ENCODE peak calls at places on chromosomes 1 and 21, in nine cellular contexts. One of them, this sample, is unnamed.

GRCh38 chr1:108831225-108831624 is 25.7 kb downstream of the AKNAD1 start:
- DNase-seq in psoas muscle: no peak
- DNase-seq in CD8-positive, alpha-beta memory T cell: no peak
- DNase-seq in fibroblast of mammary gland: peak
- DNase-seq in left lung: no peak
- DNase-seq in A549: no peak
- DNase-seq in breast epithelium: no peak
- DNase-seq in mesenchymal stem cell: peak
- DNase-seq in body of pancreas: no peak
- DNase-seq in this sample: no peak

GRCh38 chr1:4624141-4624715 is 30.2 kb upstream of the AJAP1 start:
- DNase-seq in psoas muscle: no peak
- DNase-seq in CD8-positive, alpha-beta memory T cell: no peak
- DNase-seq in fibroblast of mammary gland: no peak
- DNase-seq in left lung: no peak
- DNase-seq in A549: no peak
- DNase-seq in breast epithelium: no peak
- DNase-seq in mesenchymal stem cell: no peak
- DNase-seq in body of pancreas: no peak
- DNase-seq in this sample: peak

GRCh38 chr21:25708467-25709065 is 26.1 kb downstream of the ATP5PF start:
- DNase-seq in psoas muscle: no peak
- DNase-seq in CD8-positive, alpha-beta memory T cell: peak
- DNase-seq in fibroblast of mammary gland: peak
- DNase-seq in left lung: no peak
- DNase-seq in A549: peak
- DNase-seq in breast epithelium: no peak
- DNase-seq in mesenchymal stem cell: peak
- DNase-seq in body of pancreas: peak
- DNase-seq in this sample: no peak

GRCh38 chr1:41983451-41983850 is 64.7 kb upstream of the HIVEP3 start:
- DNase-seq in psoas muscle: no peak
- DNase-seq in CD8-positive, alpha-beta memory T cell: no peak
- DNase-seq in fibroblast of mammary gland: no peak
- DNase-seq in left lung: no peak
- DNase-seq in A549: no peak
- DNase-seq in breast epithelium: no peak
- DNase-seq in mesenchymal stem cell: no peak
- DNase-seq in body of pancreas: no peak
- DNase-seq in this sample: no peak

GRCh38 chr1:7375329-7375728 is 395.8 kb upstream of the VAMP3 start:
- DNase-seq in psoas muscle: no peak
- DNase-seq in CD8-positive, alpha-beta memory T cell: no peak
- DNase-seq in fibroblast of mammary gland: no peak
- DNase-seq in left lung: no peak
- DNase-seq in A549: no peak
- DNase-seq in breast epithelium: no peak
- DNase-seq in mesenchymal stem cell: no peak
- DNase-seq in body of pancreas: no peak
- DNase-seq in this sample: no peak

GRCh38 chr1:15626269-15626668 is 9.0 kb downstream of the DDI2 start:
- DNase-seq in psoas muscle: no peak
- DNase-seq in CD8-positive, alpha-beta memory T cell: no peak
- DNase-seq in fibroblast of mammary gland: no peak
- DNase-seq in left lung: no peak
- DNase-seq in A549: no peak
- DNase-seq in breast epithelium: no peak
- DNase-seq in mesenchymal stem cell: no peak
- DNase-seq in body of pancreas: no peak
- DNase-seq in this sample: no peak

GRCh38 chr1:87408665-87409248 is 80.1 kb downstream of the LMO4 start:
- DNase-seq in psoas muscle: no peak
- DNase-seq in CD8-positive, alpha-beta memory T cell: no peak
- DNase-seq in fibroblast of mammary gland: no peak
- DNase-seq in left lung: no peak
- DNase-seq in A549: no peak
- DNase-seq in breast epithelium: no peak
- DNase-seq in mesenchymal stem cell: no peak
- DNase-seq in body of pancreas: no peak
- DNase-seq in this sample: no peak

GRCh38 chr21:29394051-29394450 is 95.3 kb downstream of the BACH1 start:
- DNase-seq in psoas muscle: no peak
- DNase-seq in CD8-positive, alpha-beta memory T cell: no peak
- DNase-seq in fibroblast of mammary gland: no peak
- DNase-seq in left lung: no peak
- DNase-seq in A549: no peak
- DNase-seq in breast epithelium: no peak
- DNase-seq in mesenchymal stem cell: no peak
- DNase-seq in body of pancreas: no peak
- DNase-seq in this sample: no peak

GRCh38 chr1:60583696-60584095 is 498.7 kb upstream of the NFIA start:
- DNase-seq in psoas muscle: no peak
- DNase-seq in CD8-positive, alpha-beta memory T cell: no peak
- DNase-seq in fibroblast of mammary gland: no peak
- DNase-seq in left lung: no peak
- DNase-seq in A549: no peak
- DNase-seq in breast epithelium: no peak
- DNase-seq in mesenchymal stem cell: no peak
- DNase-seq in body of pancreas: no peak
- DNase-seq in this sample: no peak

GRCh38 chr1:94362466-94363058 is 55.6 kb upstream of the ABCD3 start:
- DNase-seq in psoas muscle: no peak
- DNase-seq in CD8-positive, alpha-beta memory T cell: no peak
- DNase-seq in fibroblast of mammary gland: peak
- DNase-seq in left lung: no peak
- DNase-seq in A549: no peak
- DNase-seq in breast epithelium: no peak
- DNase-seq in mesenchymal stem cell: no peak
- DNase-seq in body of pancreas: no peak
- DNase-seq in this sample: no peak

GRCh38 chr1:160818207-160818935 is 22.4 kb downstream of the LY9 start:
- DNase-seq in psoas muscle: no peak
- DNase-seq in CD8-positive, alpha-beta memory T cell: no peak
- DNase-seq in fibroblast of mammary gland: no peak
- DNase-seq in left lung: no peak
- DNase-seq in A549: no peak
- DNase-seq in breast epithelium: no peak
- DNase-seq in mesenchymal stem cell: no peak
- DNase-seq in body of pancreas: no peak
- DNase-seq in this sample: no peak

GRCh38 chr1:234573711-234574299 is 36.2 kb downstream of the IRF2BP2 start:
- DNase-seq in psoas muscle: peak
- DNase-seq in CD8-positive, alpha-beta memory T cell: no peak
- DNase-seq in fibroblast of mammary gland: peak
- DNase-seq in left lung: no peak
- DNase-seq in A549: no peak
- DNase-seq in breast epithelium: no peak
- DNase-seq in mesenchymal stem cell: peak
- DNase-seq in body of pancreas: no peak
- DNase-seq in this sample: no peak

GRCh38 chr1:90729484-90730246 is 12.6 kb upstream of the BARHL2 start:
- DNase-seq in psoas muscle: no peak
- DNase-seq in CD8-positive, alpha-beta memory T cell: no peak
- DNase-seq in fibroblast of mammary gland: no peak
- DNase-seq in left lung: no peak
- DNase-seq in A549: no peak
- DNase-seq in breast epithelium: no peak
- DNase-seq in mesenchymal stem cell: no peak
- DNase-seq in body of pancreas: no peak
- DNase-seq in this sample: no peak
- H3K4me3 ChIP-seq in psoas muscle: peak
- H3K4me3 ChIP-seq in CD8-positive, alpha-beta memory T cell: no peak
- H3K4me3 ChIP-seq in fibroblast of mammary gland: no peak
- H3K4me3 ChIP-seq in left lung: no peak
- H3K4me3 ChIP-seq in A549: peak
- H3K4me3 ChIP-seq in breast epithelium: peak
- H3K4me3 ChIP-seq in mesenchymal stem cell: no peak
- H3K4me3 ChIP-seq in body of pancreas: no peak
- H3K4me3 ChIP-seq in this sample: no peak

GRCh38 chr1:207414606-207415108 is 39.5 kb upstream of the CR2 start:
- DNase-seq in psoas muscle: no peak
- DNase-seq in CD8-positive, alpha-beta memory T cell: no peak
- DNase-seq in fibroblast of mammary gland: no peak
- DNase-seq in left lung: no peak
- DNase-seq in A549: no peak
- DNase-seq in breast epithelium: no peak
- DNase-seq in mesenchymal stem cell: no peak
- DNase-seq in body of pancreas: no peak
- DNase-seq in this sample: no peak

GRCh38 chr1:207418336-207418735 is 35.8 kb upstream of the CR2 start:
- DNase-seq in psoas muscle: no peak
- DNase-seq in CD8-positive, alpha-beta memory T cell: no peak
- DNase-seq in fibroblast of mammary gland: no peak
- DNase-seq in left lung: no peak
- DNase-seq in A549: no peak
- DNase-seq in breast epithelium: no peak
- DNase-seq in mesenchymal stem cell: no peak
- DNase-seq in body of pancreas: no peak
- DNase-seq in this sample: no peak

GRCh38 chr1:207407655-207408256 is 46.4 kb upstream of the CR2 start:
- DNase-seq in psoas muscle: no peak
- DNase-seq in CD8-positive, alpha-beta memory T cell: no peak
- DNase-seq in fibroblast of mammary gland: peak
- DNase-seq in left lung: no peak
- DNase-seq in A549: no peak
- DNase-seq in breast epithelium: no peak
- DNase-seq in mesenchymal stem cell: no peak
- DNase-seq in body of pancreas: no peak
- DNase-seq in this sample: no peak

GRCh38 chr1:207412845-207413244 is 41.3 kb upstream of the CR2 start:
- DNase-seq in psoas muscle: no peak
- DNase-seq in CD8-positive, alpha-beta memory T cell: no peak
- DNase-seq in fibroblast of mammary gland: no peak
- DNase-seq in left lung: no peak
- DNase-seq in A549: no peak
- DNase-seq in breast epithelium: no peak
- DNase-seq in mesenchymal stem cell: no peak
- DNase-seq in body of pancreas: no peak
- DNase-seq in this sample: no peak
- H3K4me3 ChIP-seq in psoas muscle: no peak
- H3K4me3 ChIP-seq in CD8-positive, alpha-beta memory T cell: no peak
- H3K4me3 ChIP-seq in fibroblast of mammary gland: no peak
- H3K4me3 ChIP-seq in left lung: no peak
- H3K4me3 ChIP-seq in A549: no peak
- H3K4me3 ChIP-seq in breast epithelium: no peak
- H3K4me3 ChIP-seq in mesenchymal stem cell: no peak
- H3K4me3 ChIP-seq in body of pancreas: no peak
- H3K4me3 ChIP-seq in this sample: no peak

GRCh38 chr1:220224033-220224432 is 48.2 kb downstream of the RAB3GAP2 start:
- DNase-seq in psoas muscle: no peak
- DNase-seq in CD8-positive, alpha-beta memory T cell: no peak
- DNase-seq in fibroblast of mammary gland: no peak
- DNase-seq in left lung: no peak
- DNase-seq in A549: no peak
- DNase-seq in breast epithelium: no peak
- DNase-seq in mesenchymal stem cell: no peak
- DNase-seq in body of pancreas: no peak
- DNase-seq in this sample: no peak
- H3K4me3 ChIP-seq in psoas muscle: no peak
- H3K4me3 ChIP-seq in CD8-positive, alpha-beta memory T cell: no peak
- H3K4me3 ChIP-seq in fibroblast of mammary gland: no peak
- H3K4me3 ChIP-seq in left lung: no peak
- H3K4me3 ChIP-seq in A549: no peak
- H3K4me3 ChIP-seq in breast epithelium: no peak
- H3K4me3 ChIP-seq in mesenchymal stem cell: no peak
- H3K4me3 ChIP-seq in body of pancreas: no peak
- H3K4me3 ChIP-seq in this sample: no peak

DNA sequence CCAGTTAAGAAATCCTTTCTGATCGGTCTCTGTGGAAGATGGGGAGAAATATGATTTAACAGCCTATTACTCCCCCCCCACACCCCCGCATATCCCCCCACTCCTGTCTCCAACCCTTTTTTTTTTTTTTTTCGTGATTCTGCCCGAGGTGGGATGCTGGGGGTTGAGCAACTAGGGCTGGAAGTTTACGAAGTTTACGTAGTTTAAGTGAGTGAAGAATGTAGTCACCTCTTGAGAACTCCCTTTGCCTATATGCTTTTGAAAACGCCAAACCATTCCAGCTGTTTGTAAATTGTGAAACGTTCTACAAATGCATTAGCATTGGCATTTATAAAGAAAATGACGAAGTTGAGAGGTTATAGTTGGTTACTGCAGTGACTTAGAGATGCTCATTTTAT is 815 bp downstream of the NEXN start:
- DNase-seq in psoas muscle: no peak
- DNase-seq in CD8-positive, alpha-beta memory T cell: no peak
- DNase-seq in fibroblast of mammary gland: peak
- DNase-seq in left lung: no peak
- DNase-seq in A549: peak
- DNase-seq in breast epithelium: no peak
- DNase-seq in mesenchymal stem cell: peak
- DNase-seq in body of pancreas: no peak
- DNase-seq in this sample: no peak
- H3K4me3 ChIP-seq in psoas muscle: peak
- H3K4me3 ChIP-seq in CD8-positive, alpha-beta memory T cell: no peak
- H3K4me3 ChIP-seq in fibroblast of mammary gland: peak
- H3K4me3 ChIP-seq in left lung: peak
- H3K4me3 ChIP-seq in A549: peak
- H3K4me3 ChIP-seq in breast epithelium: peak
- H3K4me3 ChIP-seq in mesenchymal stem cell: peak
- H3K4me3 ChIP-seq in body of pancreas: peak
- H3K4me3 ChIP-seq in this sample: peak

GRCh38 chr1:155079487-155080249 is 1.0 kb downstream of the EFNA3 start:
- DNase-seq in psoas muscle: no peak
- DNase-seq in CD8-positive, alpha-beta memory T cell: no peak
- DNase-seq in fibroblast of mammary gland: no peak
- DNase-seq in left lung: no peak
- DNase-seq in A549: no peak
- DNase-seq in breast epithelium: no peak
- DNase-seq in mesenchymal stem cell: peak
- DNase-seq in body of pancreas: peak
- DNase-seq in this sample: no peak

GRCh38 chr1:155080250-155081228 is 1.9 kb downstream of the EFNA3 start:
- DNase-seq in psoas muscle: no peak
- DNase-seq in CD8-positive, alpha-beta memory T cell: peak
- DNase-seq in fibroblast of mammary gland: no peak
- DNase-seq in left lung: no peak
- DNase-seq in A549: no peak
- DNase-seq in breast epithelium: no peak
- DNase-seq in mesenchymal stem cell: peak
- DNase-seq in body of pancreas: peak
- DNase-seq in this sample: no peak

GRCh38 chr1:155078496-155079209 is at the start of gene EFNA3:
- DNase-seq in psoas muscle: peak
- DNase-seq in CD8-positive, alpha-beta memory T cell: peak
- DNase-seq in fibroblast of mammary gland: peak
- DNase-seq in left lung: peak
- DNase-seq in A549: peak
- DNase-seq in breast epithelium: no peak
- DNase-seq in mesenchymal stem cell: peak
- DNase-seq in body of pancreas: peak
- DNase-seq in this sample: peak

GRCh38 chr1:155077758-155078495 is 710 bp upstream of the EFNA3 start:
- DNase-seq in psoas muscle: no peak
- DNase-seq in CD8-positive, alpha-beta memory T cell: no peak
- DNase-seq in fibroblast of mammary gland: peak
- DNase-seq in left lung: no peak
- DNase-seq in A549: no peak
- DNase-seq in breast epithelium: no peak
- DNase-seq in mesenchymal stem cell: no peak
- DNase-seq in body of pancreas: no peak
- DNase-seq in this sample: no peak

DNA sequence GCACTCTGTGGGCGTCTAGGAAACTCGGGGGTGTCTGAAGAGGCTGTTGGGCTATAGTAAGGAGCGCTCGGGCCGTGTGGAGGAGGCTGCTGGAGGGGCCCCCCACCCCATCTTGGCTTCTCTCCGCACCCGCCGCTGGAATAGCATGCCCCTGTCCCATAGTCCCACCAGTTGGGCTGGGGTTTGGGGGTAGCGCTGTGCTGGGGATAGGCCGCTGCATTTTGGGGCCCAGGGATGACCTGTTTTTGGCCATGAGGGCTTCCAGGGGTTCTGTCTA is 511 bp downstream of the EFNA3 start:
- DNase-seq in psoas muscle: no peak
- DNase-seq in CD8-positive, alpha-beta memory T cell: no peak
- DNase-seq in fibroblast of mammary gland: no peak
- DNase-seq in left lung: no peak
- DNase-seq in A549: no peak
- DNase-seq in breast epithelium: no peak
- DNase-seq in mesenchymal stem cell: no peak
- DNase-seq in body of pancreas: no peak
- DNase-seq in this sample: no peak
- H3K4me3 ChIP-seq in psoas muscle: peak
- H3K4me3 ChIP-seq in CD8-positive, alpha-beta memory T cell: peak
- H3K4me3 ChIP-seq in fibroblast of mammary gland: peak
- H3K4me3 ChIP-seq in left lung: peak
- H3K4me3 ChIP-seq in A549: peak
- H3K4me3 ChIP-seq in breast epithelium: peak
- H3K4me3 ChIP-seq in mesenchymal stem cell: no peak
- H3K4me3 ChIP-seq in body of pancreas: no peak
- H3K4me3 ChIP-seq in this sample: peak

This sample was measured in right lobe of liver.